ENCODE peak calls at places on chromosome 11, in eight cellular contexts. One of them, this sample, is unnamed.

GRCh38 chr11:1872267-1872985 is 19.3 kb downstream of the PRR33 start:
- DNase-seq in AG04449: no peak
- DNase-seq in MM.1S: no peak
- DNase-seq in HFFc6: no peak
- DNase-seq in MCF 10A: no peak
- DNase-seq in right lobe of liver: no peak
- DNase-seq in colonic mucosa: no peak
- DNase-seq in progenitor cell of endocrine pancreas: no peak
- DNase-seq in this sample: no peak

GRCh38 chr11:20973959-20974358 is 304.6 kb downstream of the NELL1 start:
- DNase-seq in AG04449: no peak
- DNase-seq in MM.1S: no peak
- DNase-seq in HFFc6: no peak
- DNase-seq in MCF 10A: no peak
- DNase-seq in right lobe of liver: no peak
- DNase-seq in colonic mucosa: no peak
- DNase-seq in progenitor cell of endocrine pancreas: no peak
- DNase-seq in this sample: no peak

GRCh38 chr11:44886765-44887164 is 63.9 kb downstream of the TP53I11 start:
- DNase-seq in AG04449: no peak
- DNase-seq in MM.1S: no peak
- DNase-seq in HFFc6: peak
- DNase-seq in MCF 10A: peak
- DNase-seq in right lobe of liver: no peak
- DNase-seq in colonic mucosa: no peak
- DNase-seq in progenitor cell of endocrine pancreas: no peak
- DNase-seq in this sample: no peak

GRCh38 chr11:76769645-76770586 is 13.2 kb upstream of the TSKU start:
- DNase-seq in AG04449: no peak
- DNase-seq in MM.1S: peak
- DNase-seq in HFFc6: peak
- DNase-seq in MCF 10A: peak
- DNase-seq in right lobe of liver: peak
- DNase-seq in colonic mucosa: peak
- DNase-seq in progenitor cell of endocrine pancreas: no peak
- DNase-seq in this sample: no peak

GRCh38 chr11:8218840-8219239 is 44.8 kb downstream of the LMO1 start:
- DNase-seq in AG04449: no peak
- DNase-seq in MM.1S: no peak
- DNase-seq in HFFc6: no peak
- DNase-seq in MCF 10A: no peak
- DNase-seq in right lobe of liver: no peak
- DNase-seq in colonic mucosa: no peak
- DNase-seq in progenitor cell of endocrine pancreas: no peak
- DNase-seq in this sample: no peak

GRCh38 chr11:118310781-118311485 is 6.4 kb downstream of the CD3E start:
- DNase-seq in AG04449: no peak
- DNase-seq in MM.1S: no peak
- DNase-seq in HFFc6: no peak
- DNase-seq in MCF 10A: no peak
- DNase-seq in right lobe of liver: no peak
- DNase-seq in colonic mucosa: no peak
- DNase-seq in progenitor cell of endocrine pancreas: no peak
- DNase-seq in this sample: no peak

GRCh38 chr11:134361241-134361640 is 29.5 kb downstream of the GLB1L2 start:
- DNase-seq in AG04449: no peak
- DNase-seq in MM.1S: no peak
- DNase-seq in HFFc6: no peak
- DNase-seq in MCF 10A: no peak
- DNase-seq in right lobe of liver: no peak
- DNase-seq in colonic mucosa: no peak
- DNase-seq in progenitor cell of endocrine pancreas: no peak
- DNase-seq in this sample: no peak

GRCh38 chr11:100830295-100830694 is 143.2 kb downstream of the ARHGAP42 start:
- DNase-seq in AG04449: no peak
- DNase-seq in MM.1S: no peak
- DNase-seq in HFFc6: no peak
- DNase-seq in MCF 10A: no peak
- DNase-seq in right lobe of liver: no peak
- DNase-seq in colonic mucosa: no peak
- DNase-seq in progenitor cell of endocrine pancreas: no peak
- DNase-seq in this sample: no peak

GRCh38 chr11:84855846-84856245 is 771.3 kb downstream of the DLG2 start:
- DNase-seq in AG04449: peak
- DNase-seq in MM.1S: no peak
- DNase-seq in HFFc6: peak
- DNase-seq in MCF 10A: no peak
- DNase-seq in right lobe of liver: no peak
- DNase-seq in colonic mucosa: no peak
- DNase-seq in progenitor cell of endocrine pancreas: no peak
- DNase-seq in this sample: no peak

GRCh38 chr11:58490827-58491226 is 17.1 kb downstream of the OR5B21 start:
- DNase-seq in AG04449: no peak
- DNase-seq in MM.1S: no peak
- DNase-seq in HFFc6: no peak
- DNase-seq in MCF 10A: no peak
- DNase-seq in right lobe of liver: no peak
- DNase-seq in colonic mucosa: no peak
- DNase-seq in progenitor cell of endocrine pancreas: no peak
- DNase-seq in this sample: no peak

GRCh38 chr11:65496304-65497140 is 2.3 kb upstream of the MALAT1 start:
- DNase-seq in AG04449: no peak
- DNase-seq in MM.1S: no peak
- DNase-seq in HFFc6: peak
- DNase-seq in MCF 10A: peak
- DNase-seq in right lobe of liver: no peak
- DNase-seq in colonic mucosa: no peak
- DNase-seq in progenitor cell of endocrine pancreas: no peak
- DNase-seq in this sample: no peak

GRCh38 chr11:12995823-12996222 is 13.3 kb upstream of the RASSF10 start:
- DNase-seq in AG04449: no peak
- DNase-seq in MM.1S: no peak
- DNase-seq in HFFc6: no peak
- DNase-seq in MCF 10A: no peak
- DNase-seq in right lobe of liver: no peak
- DNase-seq in colonic mucosa: no peak
- DNase-seq in progenitor cell of endocrine pancreas: no peak
- DNase-seq in this sample: no peak

GRCh38 chr11:3091846-3092602 is 34.8 kb upstream of the CARS1 start:
- DNase-seq in AG04449: no peak
- DNase-seq in MM.1S: peak
- DNase-seq in HFFc6: peak
- DNase-seq in MCF 10A: peak
- DNase-seq in right lobe of liver: peak
- DNase-seq in colonic mucosa: peak
- DNase-seq in progenitor cell of endocrine pancreas: peak
- DNase-seq in this sample: peak

GRCh38 chr11:102476069-102476468 is 23.5 kb upstream of the TMEM123 start:
- DNase-seq in AG04449: no peak
- DNase-seq in MM.1S: peak
- DNase-seq in HFFc6: no peak
- DNase-seq in MCF 10A: peak
- DNase-seq in right lobe of liver: no peak
- DNase-seq in colonic mucosa: no peak
- DNase-seq in progenitor cell of endocrine pancreas: no peak
- DNase-seq in this sample: no peak

GRCh38 chr11:66188580-66188979 is 79.9 kb upstream of the RAB1B start:
- DNase-seq in AG04449: no peak
- DNase-seq in MM.1S: no peak
- DNase-seq in HFFc6: peak
- DNase-seq in MCF 10A: peak
- DNase-seq in right lobe of liver: no peak
- DNase-seq in colonic mucosa: no peak
- DNase-seq in progenitor cell of endocrine pancreas: no peak
- DNase-seq in this sample: no peak

GRCh38 chr11:95519912-95520311 is 269.7 kb downstream of the FAM76B start:
- DNase-seq in AG04449: no peak
- DNase-seq in MM.1S: no peak
- DNase-seq in HFFc6: no peak
- DNase-seq in MCF 10A: no peak
- DNase-seq in right lobe of liver: no peak
- DNase-seq in colonic mucosa: no peak
- DNase-seq in progenitor cell of endocrine pancreas: no peak
- DNase-seq in this sample: no peak

GRCh38 chr11:12512132-12512531 is 134.8 kb downstream of the PARVA start:
- DNase-seq in AG04449: no peak
- DNase-seq in MM.1S: no peak
- DNase-seq in HFFc6: no peak
- DNase-seq in MCF 10A: no peak
- DNase-seq in right lobe of liver: no peak
- DNase-seq in colonic mucosa: no peak
- DNase-seq in progenitor cell of endocrine pancreas: no peak
- DNase-seq in this sample: no peak

GRCh38 chr11:104776501-104777170 is 121.6 kb downstream of the CASP12 start:
- DNase-seq in AG04449: no peak
- DNase-seq in MM.1S: no peak
- DNase-seq in HFFc6: no peak
- DNase-seq in MCF 10A: no peak
- DNase-seq in right lobe of liver: no peak
- DNase-seq in colonic mucosa: no peak
- DNase-seq in progenitor cell of endocrine pancreas: no peak
- DNase-seq in this sample: no peak

GRCh38 chr11:44536779-44537516 is 28.5 kb upstream of the CD82 start:
- DNase-seq in AG04449: no peak
- DNase-seq in MM.1S: no peak
- DNase-seq in HFFc6: no peak
- DNase-seq in MCF 10A: no peak
- DNase-seq in right lobe of liver: no peak
- DNase-seq in colonic mucosa: no peak
- DNase-seq in progenitor cell of endocrine pancreas: no peak
- DNase-seq in this sample: no peak

GRCh38 chr11:73193251-73194033 is 24.6 kb upstream of the P2RY2 start:
- DNase-seq in AG04449: no peak
- DNase-seq in MM.1S: no peak
- DNase-seq in HFFc6: no peak
- DNase-seq in MCF 10A: peak
- DNase-seq in right lobe of liver: peak
- DNase-seq in colonic mucosa: no peak
- DNase-seq in progenitor cell of endocrine pancreas: no peak
- DNase-seq in this sample: no peak

GRCh38 chr11:16982256-16982671 is 31.9 kb downstream of the PLEKHA7 start:
- DNase-seq in AG04449: no peak
- DNase-seq in MM.1S: peak
- DNase-seq in HFFc6: no peak
- DNase-seq in MCF 10A: no peak
- DNase-seq in right lobe of liver: no peak
- DNase-seq in colonic mucosa: no peak
- DNase-seq in progenitor cell of endocrine pancreas: no peak
- DNase-seq in this sample: no peak

GRCh38 chr11:101759771-101760450 is 154.9 kb upstream of the CEP126 start:
- DNase-seq in AG04449: no peak
- DNase-seq in MM.1S: no peak
- DNase-seq in HFFc6: no peak
- DNase-seq in MCF 10A: peak
- DNase-seq in right lobe of liver: no peak
- DNase-seq in colonic mucosa: no peak
- DNase-seq in progenitor cell of endocrine pancreas: no peak
- DNase-seq in this sample: peak

GRCh38 chr11:122023614-122024250 is 92.3 kb downstream of the BLID start:
- DNase-seq in AG04449: no peak
- DNase-seq in MM.1S: peak
- DNase-seq in HFFc6: no peak
- DNase-seq in MCF 10A: no peak
- DNase-seq in right lobe of liver: no peak
- DNase-seq in colonic mucosa: no peak
- DNase-seq in progenitor cell of endocrine pancreas: no peak
- DNase-seq in this sample: no peak
- TF ChIP-seq CTCF in AG04449: no peak
- TF ChIP-seq CTCF in MM.1S: no peak
- TF ChIP-seq CTCF in HFFc6: peak
- TF ChIP-seq CTCF in MCF 10A: no peak
- TF ChIP-seq CTCF in right lobe of liver: no peak
- TF ChIP-seq CTCF in colonic mucosa: no peak
- TF ChIP-seq CTCF in progenitor cell of endocrine pancreas: no peak
- TF ChIP-seq CTCF in this sample: no peak

DNA sequence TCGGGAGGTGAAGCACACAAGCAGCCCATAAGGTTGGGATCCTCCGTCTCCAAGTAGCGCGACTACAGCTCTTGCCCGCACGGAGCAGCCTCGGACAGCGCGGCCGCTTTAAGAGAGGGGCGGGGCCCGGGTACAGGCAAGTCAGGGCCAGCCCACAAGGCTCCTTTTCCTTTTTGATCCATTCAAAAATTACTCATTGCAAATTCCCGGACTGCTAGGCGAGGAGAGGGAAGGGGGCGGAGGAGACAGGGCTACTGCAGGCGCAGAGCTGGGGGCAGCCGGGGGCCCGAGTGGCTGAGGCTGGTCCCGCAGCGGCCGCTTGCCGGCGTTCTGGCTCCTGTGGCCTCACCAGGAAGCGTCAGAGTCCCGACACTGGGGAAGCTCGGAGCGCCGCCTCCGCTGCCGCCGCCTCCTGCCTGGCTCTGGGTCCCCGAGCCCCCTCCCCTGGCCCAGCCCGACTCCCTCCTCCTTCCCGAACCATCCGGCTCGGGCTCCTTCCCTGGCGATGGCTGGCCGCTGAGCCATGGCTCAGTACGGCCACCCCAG is at the start of gene UBASH3B:
- DNase-seq in AG04449: no peak
- DNase-seq in MM.1S: peak
- DNase-seq in HFFc6: peak
- DNase-seq in MCF 10A: peak
- DNase-seq in right lobe of liver: peak
- DNase-seq in colonic mucosa: peak
- DNase-seq in progenitor cell of endocrine pancreas: peak
- DNase-seq in this sample: no peak
- TF ChIP-seq CTCF in AG04449: no peak
- TF ChIP-seq CTCF in MM.1S: peak
- TF ChIP-seq CTCF in HFFc6: no peak
- TF ChIP-seq CTCF in MCF 10A: no peak
- TF ChIP-seq CTCF in right lobe of liver: no peak
- TF ChIP-seq CTCF in colonic mucosa: no peak
- TF ChIP-seq CTCF in progenitor cell of endocrine pancreas: peak
- TF ChIP-seq CTCF in this sample: peak

DNA sequence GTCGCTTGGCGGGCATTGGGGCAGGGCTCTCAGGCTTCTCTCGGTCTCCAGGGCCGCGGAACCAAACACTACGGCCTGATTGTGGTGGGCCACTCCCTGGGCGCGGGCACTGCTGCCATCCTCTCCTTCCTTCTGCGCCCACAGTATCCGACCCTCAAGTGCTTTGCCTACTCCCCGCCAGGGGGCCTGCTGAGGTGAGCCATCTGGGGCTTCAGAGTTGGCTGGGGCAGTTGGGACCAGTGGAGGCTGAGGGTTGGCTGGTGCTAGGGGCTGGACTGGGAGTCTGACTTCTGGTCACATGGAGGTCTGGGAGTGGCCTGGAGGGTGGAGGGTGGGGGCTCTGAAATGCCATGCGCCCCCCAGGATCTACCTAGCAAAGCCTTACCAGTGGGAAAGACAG is 15.3 kb upstream of the MYRF start:
- DNase-seq in AG04449: no peak
- DNase-seq in MM.1S: no peak
- DNase-seq in HFFc6: no peak
- DNase-seq in MCF 10A: peak
- DNase-seq in right lobe of liver: no peak
- DNase-seq in colonic mucosa: no peak
- DNase-seq in progenitor cell of endocrine pancreas: no peak
- DNase-seq in this sample: no peak
- TF ChIP-seq CTCF in AG04449: no peak
- TF ChIP-seq CTCF in MM.1S: peak
- TF ChIP-seq CTCF in HFFc6: peak
- TF ChIP-seq CTCF in MCF 10A: no peak
- TF ChIP-seq CTCF in right lobe of liver: no peak
- TF ChIP-seq CTCF in colonic mucosa: no peak
- TF ChIP-seq CTCF in progenitor cell of endocrine pancreas: no peak
- TF ChIP-seq CTCF in this sample: no peak

GRCh38 chr11:15923169-15923568 is 433.2 kb downstream of the SOX6 start:
- DNase-seq in AG04449: no peak
- DNase-seq in MM.1S: no peak
- DNase-seq in HFFc6: no peak
- DNase-seq in MCF 10A: peak
- DNase-seq in right lobe of liver: no peak
- DNase-seq in colonic mucosa: no peak
- DNase-seq in progenitor cell of endocrine pancreas: no peak
- DNase-seq in this sample: no peak
- TF ChIP-seq CTCF in AG04449: peak
- TF ChIP-seq CTCF in MM.1S: no peak
- TF ChIP-seq CTCF in HFFc6: no peak
- TF ChIP-seq CTCF in MCF 10A: no peak
- TF ChIP-seq CTCF in right lobe of liver: no peak
- TF ChIP-seq CTCF in colonic mucosa: no peak
- TF ChIP-seq CTCF in progenitor cell of endocrine pancreas: no peak
- TF ChIP-seq CTCF in this sample: no peak

This sample was measured in LNCaP clone FGC.